ENCODE peak calls at places on chromosomes 16 and 17, in seven cellular contexts. K is GM04504; I is stimulated activated CD8-positive, alpha-beta memory T cell treated with anti-CD3 and anti-CD28 coated beads, Interleukin-2, amount 100 ng/mL, for 48 hours; T is pons; H is neuronal stem cell; M is left kidney; A is kidney glomerular epithelial cell. Q is an unnamed sample.

GRCh38 chr16:89060207-89060794 is 33.4 kb upstream of the ACSF3 start:
- DNase-seq in H (no peak), M (no peak), I (no peak), K (no peak), A (no peak), T (no peak), Q (peak; percentile 48)

GRCh38 chr16:15897834-15898254 is 9.4 kb upstream of the CEP20 start:
- DNase-seq in K (peak; percentile 35), H (no peak), T (no peak), M (peak; percentile 35), I (peak; percentile 41), A (peak; percentile 38), Q (peak; percentile 21)

GRCh38 chr17:57544834-57545463 is 200.2 kb downstream of the CCDC182 start:
- DNase-seq in A (no peak), K (no peak), T (no peak), H (no peak), M (no peak), I (no peak), Q (no peak)

GRCh38 chr17:65556014-65556909 is 5.2 kb downstream of the AXIN2 start:
- DNase-seq in A (peak; percentile 18), M (peak; percentile 92), T (peak; percentile 75), K (no peak), I (peak; percentile 88), H (peak; percentile 79), Q (peak; percentile 67)

GRCh38 chr16:47142469-47143328 is 1.0 kb downstream of the NETO2 start:
- DNase-seq in I (peak; percentile 5), T (peak; percentile 49), K (no peak), M (peak; percentile 62), H (peak; percentile 46), A (peak; percentile 32), Q (peak; percentile 58)

GRCh38 chr16:82192665-82193064 is 22.6 kb upstream of the MPHOSPH6 start:
- DNase-seq in T (peak; percentile 51), A (no peak), M (peak; percentile 27), K (peak; percentile 32), I (peak; percentile 10), H (no peak), Q (no peak)

GRCh38 chr16:87384162-87384999 is 805 bp upstream of the FBXO31 start:
- DNase-seq in I (peak; percentile 36), K (no peak), M (no peak), H (no peak), A (no peak), T (no peak), Q (no peak)

GRCh38 chr16:30184430-30185140 is 1.2 kb downstream of the CORO1A start:
- DNase-seq in H (no peak), T (no peak), I (no peak), A (no peak), M (peak; percentile 30), K (no peak), Q (peak; percentile 43)

GRCh38 chr17:1413281-1413791 is 13.3 kb upstream of the YWHAE start:
- DNase-seq in T (no peak), I (no peak), H (no peak), A (peak; percentile 92), K (peak; percentile 56), M (peak; percentile 22), Q (no peak)

GRCh38 chr17:72467841-72468653 is 347.2 kb downstream of the SOX9 start:
- DNase-seq in K (peak; percentile 40), A (no peak), T (no peak), M (peak; percentile 66), I (no peak), H (no peak), Q (no peak)

GRCh38 chr17:61689610-61690180 is 98.7 kb upstream of the NACA2 start:
- DNase-seq in T (no peak), M (no peak), H (no peak), I (no peak), K (no peak), A (no peak), Q (no peak)

GRCh38 chr17:48672340-48672739 is 46.2 kb upstream of the HOXB9 start:
- DNase-seq in A (no peak), K (no peak), M (no peak), I (no peak), T (no peak), H (no peak), Q (no peak)

GRCh38 chr16:61050547-61050946 is 985.7 kb downstream of the CDH8 start:
- DNase-seq in I (no peak), H (no peak), A (no peak), T (no peak), K (no peak), M (no peak), Q (no peak)

GRCh38 chr17:69489303-69489702 is 74.8 kb downstream of the MAP2K6 start:
- DNase-seq in A (no peak), M (peak; percentile 44), H (no peak), K (no peak), T (no peak), I (no peak), Q (no peak)

GRCh38 chr16:57994778-57995177 is 5.7 kb downstream of the ZNF319 start:
- DNase-seq in M (peak; percentile 69), H (no peak), K (no peak), A (no peak), I (no peak), T (no peak), Q (no peak)

GRCh38 chr16:57893559-57894389 is 77.2 kb downstream of the CNGB1 start:
- DNase-seq in M (peak; percentile 25), I (no peak), H (no peak), K (no peak), T (peak; percentile 58), A (peak; percentile 87), Q (no peak)